ENCODE peak calls at places on chromosomes 3 and 15, in ten cellular contexts. J, K, D, U, B, N, E, L, I and M are unnamed samples.

GRCh38 chr15:50377867-50378751 is 23.1 kb upstream of the GABPB1 start:
- DNase-seq in J (no peak), K (no peak), D (no peak), U (no peak), B (peak; percentile 66), N (no peak), E (peak; percentile 12), L (no peak), I (no peak), M (no peak)

GRCh38 chr3:102092617-102093466 is 243.5 kb downstream of the NFKBIZ start:
- DNase-seq in J (peak; percentile 83), K (no peak), D (no peak), U (no peak), B (peak; percentile 77), N (no peak), E (no peak), L (no peak), I (no peak), M (no peak)

GRCh38 chr3:42216820-42217416 is 49.1 kb downstream of the CCK start:
- DNase-seq in J (no peak), K (no peak), D (no peak), U (no peak), B (peak; percentile 64), N (no peak), E (peak; percentile 77), L (no peak), I (no peak), M (peak; percentile 65)

GRCh38 chr3:9914559-9915251 is 2.2 kb upstream of the IL17RC start:
- DNase-seq in J (no peak), K (no peak), D (peak; percentile 22), U (no peak), B (no peak), N (no peak), E (no peak), L (peak; percentile 57), I (no peak), M (no peak)

GRCh38 chr15:42107483-42107882 is 13.1 kb upstream of the PLA2G4D start:
- DNase-seq in J (no peak), K (peak; percentile 70), D (peak; percentile 69), U (peak; percentile 42), B (no peak), N (peak; percentile 86), E (no peak), L (no peak), I (no peak), M (no peak)

GRCh38 chr15:42072141-42072685 is 22.1 kb downstream of the PLA2G4D start:
- DNase-seq in J (no peak), K (no peak), D (no peak), U (no peak), B (no peak), N (no peak), E (no peak), L (no peak), I (no peak), M (no peak)

GRCh38 chr3:40137586-40138295 is 171.8 kb upstream of the EIF1B start:
- DNase-seq in J (no peak), K (no peak), D (no peak), U (no peak), B (peak; percentile 30), N (no peak), E (peak; percentile 23), L (no peak), I (no peak), M (no peak)

GRCh38 chr15:85002517-85002916 is 20.9 kb downstream of the PDE8A start:
- DNase-seq in J (no peak), K (no peak), D (no peak), U (no peak), B (peak; percentile 60), N (no peak), E (no peak), L (no peak), I (peak; percentile 11), M (no peak)

GRCh38 chr3:170055209-170055608 is 17.4 kb downstream of the GPR160 start:
- DNase-seq in J (no peak), K (no peak), D (no peak), U (no peak), B (peak; percentile 66), N (no peak), E (peak; percentile 21), L (no peak), I (no peak), M (no peak)

GRCh38 chr3:11591006-11591360 is 52.7 kb downstream of the VGLL4 start:
- DNase-seq in J (no peak), K (no peak), D (no peak), U (no peak), B (peak; percentile 45), N (no peak), E (peak; percentile 35), L (no peak), I (no peak), M (no peak)

GRCh38 chr3:18237251-18238005 is 187.7 kb downstream of the SATB1 start:
- DNase-seq in J (peak; percentile 1), K (peak; percentile 28), D (no peak), U (no peak), B (peak; percentile 38), N (no peak), E (peak; percentile 35), L (no peak), I (no peak), M (no peak)

GRCh38 chr3:73319179-73319769 is 257.8 kb downstream of the EBLN2 start:
- DNase-seq in J (no peak), K (no peak), D (no peak), U (no peak), B (no peak), N (no peak), E (no peak), L (no peak), I (no peak), M (no peak)